ENCODE peak calls at places on chromosomes 16 and 17, in four cellular contexts. One of them, this sample, is unnamed. For H3K36me3 and H3K27me3, the result is how much of the 10 kb centered on the place peaks cover.

GRCh38 chr17:65163990-65164495 is 26.9 kb downstream of the RGS9 start:
- DNase-seq in A673: no peak
- DNase-seq in CD4-positive, CD25-positive, alpha-beta regulatory T cell: peak
- DNase-seq in small intestine: peak
- DNase-seq in this sample: no peak

GRCh38 chr17:75835315-75835987 is 8.8 kb downstream of the UNC13D start:
- DNase-seq in A673: peak
- DNase-seq in CD4-positive, CD25-positive, alpha-beta regulatory T cell: no peak
- DNase-seq in small intestine: no peak
- DNase-seq in this sample: no peak

GRCh38 chr17:80779961-80780380 is 211.7 kb upstream of the CHMP6 start:
- DNase-seq in A673: peak
- DNase-seq in CD4-positive, CD25-positive, alpha-beta regulatory T cell: no peak
- DNase-seq in small intestine: peak
- DNase-seq in this sample: no peak

GRCh38 chr17:27968206-27968732 is 74.2 kb upstream of the NLK start:
- DNase-seq in A673: no peak
- DNase-seq in CD4-positive, CD25-positive, alpha-beta regulatory T cell: no peak
- DNase-seq in small intestine: peak
- DNase-seq in this sample: no peak

GRCh38 chr16:2462031-2462866 is 2.3 kb downstream of the TEDC2 start:
- DNase-seq in A673: no peak
- DNase-seq in CD4-positive, CD25-positive, alpha-beta regulatory T cell: no peak
- DNase-seq in small intestine: no peak
- DNase-seq in this sample: no peak

GRCh38 chr16:52773026-52773425 is 226.1 kb upstream of the TOX3 start:
- DNase-seq in A673: no peak
- DNase-seq in CD4-positive, CD25-positive, alpha-beta regulatory T cell: no peak
- DNase-seq in small intestine: no peak
- DNase-seq in this sample: no peak

GRCh38 chr16:2250652-2251280 is 621 bp downstream of the ECI1 start:
- DNase-seq in A673: peak
- DNase-seq in CD4-positive, CD25-positive, alpha-beta regulatory T cell: no peak
- DNase-seq in small intestine: peak
- DNase-seq in this sample: no peak

GRCh38 chr17:70655179-70655578 is 485.8 kb downstream of the KCNJ2 start:
- DNase-seq in A673: no peak
- DNase-seq in CD4-positive, CD25-positive, alpha-beta regulatory T cell: no peak
- DNase-seq in small intestine: no peak
- DNase-seq in this sample: peak

GRCh38 chr17:63534816-63535455 is 11.8 kb downstream of the KCNH6 start:
- DNase-seq in A673: no peak
- DNase-seq in CD4-positive, CD25-positive, alpha-beta regulatory T cell: no peak
- DNase-seq in small intestine: no peak
- DNase-seq in this sample: no peak

GRCh38 chr17:76397687-76398522 is 13.5 kb downstream of the SPHK1 start:
- DNase-seq in A673: peak
- DNase-seq in CD4-positive, CD25-positive, alpha-beta regulatory T cell: peak
- DNase-seq in small intestine: peak
- DNase-seq in this sample: peak

GRCh38 chr16:10616744-10617640 is 36.6 kb upstream of the EMP2 start:
- DNase-seq in A673: peak
- DNase-seq in CD4-positive, CD25-positive, alpha-beta regulatory T cell: no peak
- DNase-seq in small intestine: peak
- DNase-seq in this sample: peak

GRCh38 chr16:77896357-77896972 is 108.1 kb downstream of the VAT1L start:
- DNase-seq in A673: peak
- DNase-seq in CD4-positive, CD25-positive, alpha-beta regulatory T cell: no peak
- DNase-seq in small intestine: no peak
- DNase-seq in this sample: peak

GRCh38 chr17:57783338-57783742 is 38.2 kb upstream of the CCDC182 start:
- DNase-seq in A673: peak
- DNase-seq in CD4-positive, CD25-positive, alpha-beta regulatory T cell: peak
- DNase-seq in small intestine: peak
- DNase-seq in this sample: peak

GRCh38 chr17:20191066-20191465 is 181.9 kb downstream of the SPECC1 start:
- DNase-seq in A673: no peak
- DNase-seq in CD4-positive, CD25-positive, alpha-beta regulatory T cell: no peak
- DNase-seq in small intestine: no peak
- DNase-seq in this sample: no peak

GRCh38 chr17:61002316-61002736 is 324.7 kb downstream of the BCAS3 start:
- DNase-seq in A673: peak
- DNase-seq in CD4-positive, CD25-positive, alpha-beta regulatory T cell: peak
- DNase-seq in small intestine: peak
- DNase-seq in this sample: peak

GRCh38 chr17:1154704-1155103 is 25.1 kb downstream of the ABR start:
- DNase-seq in A673: no peak
- DNase-seq in CD4-positive, CD25-positive, alpha-beta regulatory T cell: no peak
- DNase-seq in small intestine: no peak
- DNase-seq in this sample: no peak

GRCh38 chr17:1898872-1899271 is 69.1 kb downstream of the RPA1 start:
- DNase-seq in A673: no peak
- DNase-seq in CD4-positive, CD25-positive, alpha-beta regulatory T cell: no peak
- DNase-seq in small intestine: no peak
- DNase-seq in this sample: no peak

GRCh38 chr17:18859256-18859655 is 1.3 kb downstream of the PRPSAP2 start:
- DNase-seq in A673: peak
- DNase-seq in CD4-positive, CD25-positive, alpha-beta regulatory T cell: no peak
- DNase-seq in small intestine: peak
- DNase-seq in this sample: no peak

GRCh38 chr17:2924211-2924610 is 128.0 kb downstream of the RAP1GAP2 start:
- DNase-seq in A673: no peak
- DNase-seq in CD4-positive, CD25-positive, alpha-beta regulatory T cell: no peak
- DNase-seq in small intestine: no peak
- DNase-seq in this sample: no peak

GRCh38 chr17:50766222-50767023 is 895 bp downstream of the ANKRD40CL start:
- DNase-seq in A673: no peak
- DNase-seq in CD4-positive, CD25-positive, alpha-beta regulatory T cell: no peak
- DNase-seq in small intestine: peak
- DNase-seq in this sample: no peak

GRCh38 chr16:5581963-5582362 is 484.4 kb upstream of the EEF2KMT start:
- DNase-seq in A673: peak
- DNase-seq in CD4-positive, CD25-positive, alpha-beta regulatory T cell: no peak
- DNase-seq in small intestine: no peak
- DNase-seq in this sample: no peak

GRCh38 chr17:74274060-74274702 is at the start of gene DNAI2:
- DNase-seq in A673: no peak
- DNase-seq in CD4-positive, CD25-positive, alpha-beta regulatory T cell: peak
- DNase-seq in small intestine: no peak
- DNase-seq in this sample: no peak

GRCh38 chr16:11386054-11386680 is 40.9 kb downstream of the RMI2 start:
- DNase-seq in A673: no peak
- DNase-seq in CD4-positive, CD25-positive, alpha-beta regulatory T cell: no peak
- DNase-seq in small intestine: no peak
- DNase-seq in this sample: no peak

GRCh38 chr17:79975498-79976134 is 60.1 kb downstream of the TBC1D16 start:
- DNase-seq in A673: no peak
- DNase-seq in CD4-positive, CD25-positive, alpha-beta regulatory T cell: no peak
- DNase-seq in small intestine: no peak
- DNase-seq in this sample: no peak

GRCh38 chr16:2852003-2852730 is 5.8 kb downstream of the PRSS22 start:
- DNase-seq in A673: no peak
- DNase-seq in CD4-positive, CD25-positive, alpha-beta regulatory T cell: no peak
- DNase-seq in small intestine: no peak
- DNase-seq in this sample: no peak

GRCh38 chr17:64920026-64920418 is 744 bp upstream of the LRRC37A3 start:
- DNase-seq in A673: peak
- DNase-seq in CD4-positive, CD25-positive, alpha-beta regulatory T cell: no peak
- DNase-seq in small intestine: peak
- DNase-seq in this sample: no peak

GRCh38 chr17:76262732-76263344 is 2.3 kb upstream of the UBALD2 start:
- DNase-seq in A673: no peak
- DNase-seq in CD4-positive, CD25-positive, alpha-beta regulatory T cell: no peak
- DNase-seq in small intestine: peak
- DNase-seq in this sample: no peak

GRCh38 chr17:69047368-69048263 is 13.1 kb downstream of the ABCA9 start:
- DNase-seq in A673: no peak
- DNase-seq in CD4-positive, CD25-positive, alpha-beta regulatory T cell: no peak
- DNase-seq in small intestine: peak
- DNase-seq in this sample: no peak

GRCh38 chr17:83161298-83162034 is 82.1 kb downstream of the METRNL start:
- DNase-seq in A673: no peak
- DNase-seq in CD4-positive, CD25-positive, alpha-beta regulatory T cell: no peak
- DNase-seq in small intestine: no peak
- DNase-seq in this sample: peak

GRCh38 chr17:5510776-5511175 is 24.4 kb downstream of the MIS12 start:
- DNase-seq in A673: no peak
- DNase-seq in CD4-positive, CD25-positive, alpha-beta regulatory T cell: no peak
- DNase-seq in small intestine: no peak
- DNase-seq in this sample: no peak

GRCh38 chr17:10992097-10992496 is 154.2 kb upstream of the PIRT start:
- DNase-seq in A673: peak
- DNase-seq in CD4-positive, CD25-positive, alpha-beta regulatory T cell: no peak
- DNase-seq in small intestine: no peak
- DNase-seq in this sample: no peak

GRCh38 chr16:50521246-50521900 is 26.8 kb upstream of the NKD1 start:
- DNase-seq in A673: no peak
- DNase-seq in CD4-positive, CD25-positive, alpha-beta regulatory T cell: no peak
- DNase-seq in small intestine: no peak
- DNase-seq in this sample: no peak

GRCh38 chr16:24853830-24854229 is 8.1 kb downstream of the SLC5A11 start:
- DNase-seq in A673: peak
- DNase-seq in CD4-positive, CD25-positive, alpha-beta regulatory T cell: no peak
- DNase-seq in small intestine: no peak
- DNase-seq in this sample: peak

GRCh38 chr17:73227379-73227778 is 34.3 kb downstream of the CPSF4L start:
- DNase-seq in A673: no peak
- DNase-seq in CD4-positive, CD25-positive, alpha-beta regulatory T cell: no peak
- DNase-seq in small intestine: no peak
- DNase-seq in this sample: no peak

GRCh38 chr17:50630524-50631194 is 4.0 kb upstream of the ABCC3 start:
- DNase-seq in A673: no peak
- DNase-seq in CD4-positive, CD25-positive, alpha-beta regulatory T cell: peak
- DNase-seq in small intestine: peak
- DNase-seq in this sample: peak

GRCh38 chr16:4660454-4661007 is 32.8 kb upstream of the NUDT16L1 start:
- DNase-seq in A673: peak
- DNase-seq in CD4-positive, CD25-positive, alpha-beta regulatory T cell: peak
- DNase-seq in small intestine: peak
- DNase-seq in this sample: peak

GRCh38 chr16:57912529-57913260 is 58.2 kb downstream of the CNGB1 start:
- DNase-seq in A673: no peak
- DNase-seq in CD4-positive, CD25-positive, alpha-beta regulatory T cell: no peak
- DNase-seq in small intestine: no peak
- DNase-seq in this sample: no peak

DNA sequence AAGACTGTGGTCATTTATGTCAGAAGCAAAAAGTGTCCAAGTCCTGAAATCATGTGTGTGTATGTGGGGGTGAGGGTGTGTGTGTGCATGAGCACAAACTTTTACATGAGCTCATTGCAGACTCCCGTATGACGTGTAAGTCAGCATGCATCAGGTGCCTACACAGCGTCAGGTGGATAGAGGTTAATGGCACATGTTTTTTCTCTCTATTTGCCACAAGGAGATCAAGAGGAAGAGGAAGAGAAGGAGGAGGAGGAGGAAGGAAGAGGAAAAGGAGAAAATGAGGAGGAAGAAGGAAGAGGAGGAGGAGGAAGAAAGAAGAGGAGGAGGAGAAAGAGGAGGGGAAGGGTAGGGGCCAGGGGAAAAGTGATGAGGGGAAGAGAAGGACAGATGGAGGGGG is 178.0 kb upstream of the DYNLRB2 start:
- DNase-seq in A673: no peak
- DNase-seq in CD4-positive, CD25-positive, alpha-beta regulatory T cell: no peak
- DNase-seq in small intestine: no peak
- DNase-seq in this sample: no peak
- H3K27ac ChIP-seq in A673: no peak
- H3K27ac ChIP-seq in CD4-positive, CD25-positive, alpha-beta regulatory T cell: no peak
- H3K27ac ChIP-seq in small intestine: no peak
- H3K27ac ChIP-seq in this sample: no peak

DNA sequence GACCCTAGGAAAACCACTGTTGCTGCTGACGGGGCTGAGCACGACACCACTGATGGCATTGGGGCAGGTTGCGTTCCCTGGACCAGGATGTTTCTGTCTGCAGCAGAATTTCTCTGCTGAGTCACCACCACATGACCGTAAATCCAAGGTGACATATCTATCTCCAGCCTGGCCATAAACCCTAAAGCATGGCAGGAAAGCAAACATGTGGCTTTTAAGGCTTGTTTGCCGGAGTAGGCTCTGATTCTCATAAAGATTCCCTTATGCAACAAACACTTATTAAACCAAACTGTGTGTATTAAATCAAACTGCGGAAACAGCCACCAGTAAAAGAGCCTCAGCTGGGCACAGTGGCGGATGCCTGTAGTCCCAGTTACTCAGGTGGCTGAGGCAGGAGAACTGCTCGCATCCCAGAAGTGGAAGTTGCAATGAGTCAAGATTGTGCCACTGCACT is 17.4 kb downstream of the MPHOSPH6 start:
- DNase-seq in A673: no peak
- DNase-seq in CD4-positive, CD25-positive, alpha-beta regulatory T cell: no peak
- DNase-seq in small intestine: no peak
- DNase-seq in this sample: no peak
- H3K36me3 ChIP-seq in A673: under half
- H3K36me3 ChIP-seq in CD4-positive, CD25-positive, alpha-beta regulatory T cell: under half
- H3K36me3 ChIP-seq in small intestine: under half
- H3K36me3 ChIP-seq in this sample: under half

GRCh38 chr17:38545531-38546225 is 60.1 kb downstream of the SRCIN1 start:
- DNase-seq in A673: no peak
- DNase-seq in CD4-positive, CD25-positive, alpha-beta regulatory T cell: no peak
- DNase-seq in small intestine: no peak
- DNase-seq in this sample: no peak
- H3K27me3 ChIP-seq in A673: under half
- H3K27me3 ChIP-seq in CD4-positive, CD25-positive, alpha-beta regulatory T cell: under half
- H3K27me3 ChIP-seq in small intestine: under half
- H3K27me3 ChIP-seq in this sample: under half

DNA sequence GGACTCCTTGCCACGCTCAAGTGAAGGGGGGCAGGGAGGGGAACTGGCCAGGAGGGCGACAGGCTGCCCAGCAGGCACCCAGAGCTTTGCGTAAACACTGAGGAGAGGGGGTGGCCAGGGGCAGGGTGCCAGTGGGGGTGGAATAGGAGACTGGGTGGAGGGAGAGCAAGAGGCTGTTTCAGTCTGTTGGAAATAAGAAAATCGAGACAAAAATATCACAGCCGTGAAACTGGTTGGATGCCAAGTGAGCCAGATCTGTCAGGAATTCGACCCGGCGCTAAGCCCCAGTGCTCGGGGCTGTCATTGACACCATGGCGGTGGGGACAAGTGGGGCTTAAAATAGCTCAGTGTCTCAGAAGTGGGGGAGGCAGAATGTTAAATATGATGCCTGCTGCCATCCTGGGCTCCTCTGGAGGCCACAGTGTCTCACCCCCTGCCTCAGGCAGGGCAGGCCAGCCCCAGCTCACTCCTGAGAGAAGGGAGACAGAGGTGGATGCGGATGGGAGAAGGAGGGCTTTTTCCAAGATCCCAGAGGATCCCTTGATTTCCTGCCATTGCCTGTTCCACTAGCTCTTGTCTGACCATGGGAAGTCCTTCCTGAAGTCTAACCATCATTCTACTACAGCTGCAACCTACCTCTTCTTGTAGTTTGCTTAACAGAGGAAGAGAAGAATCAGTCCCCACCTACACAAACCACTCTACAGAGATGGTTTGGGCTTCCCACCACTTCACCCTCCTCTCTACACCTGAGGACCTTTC is 9.5 kb downstream of the PNMT start:
- DNase-seq in A673: no peak
- DNase-seq in CD4-positive, CD25-positive, alpha-beta regulatory T cell: no peak
- DNase-seq in small intestine: no peak
- DNase-seq in this sample: peak
- H3K27ac ChIP-seq in A673: no peak
- H3K27ac ChIP-seq in CD4-positive, CD25-positive, alpha-beta regulatory T cell: no peak
- H3K27ac ChIP-seq in small intestine: peak
- H3K27ac ChIP-seq in this sample: no peak

GRCh38 chr17:46727572-46728348 is 90.7 kb downstream of the WNT3 start:
- DNase-seq in A673: no peak
- DNase-seq in CD4-positive, CD25-positive, alpha-beta regulatory T cell: no peak
- DNase-seq in small intestine: no peak
- DNase-seq in this sample: no peak
- H3K36me3 ChIP-seq in A673: under half
- H3K36me3 ChIP-seq in CD4-positive, CD25-positive, alpha-beta regulatory T cell: under half
- H3K36me3 ChIP-seq in small intestine: under half
- H3K36me3 ChIP-seq in this sample: under half